ENCODE peak calls at places on chromosomes 5 and 9, in eight cellular contexts. One of them, this sample, is unnamed.

GRCh38 chr9:22446589-22446949 is at the start of gene DMRTA1:
- DNase-seq in uterus: peak
- DNase-seq in tibial nerve: peak
- DNase-seq in stomach: peak
- DNase-seq in transverse colon: peak
- DNase-seq in HepG2: no peak
- DNase-seq in IMR-90: peak
- DNase-seq in sigmoid colon: peak
- DNase-seq in this sample: peak

GRCh38 chr9:112348257-112348992 is 15.0 kb upstream of the PTBP3 start:
- DNase-seq in uterus: peak
- DNase-seq in tibial nerve: peak
- DNase-seq in stomach: peak
- DNase-seq in transverse colon: peak
- DNase-seq in HepG2: peak
- DNase-seq in IMR-90: peak
- DNase-seq in sigmoid colon: peak
- DNase-seq in this sample: peak

GRCh38 chr5:149404746-149405549 is 25.9 kb upstream of the IL17B start:
- DNase-seq in uterus: peak
- DNase-seq in tibial nerve: no peak
- DNase-seq in stomach: no peak
- DNase-seq in transverse colon: no peak
- DNase-seq in HepG2: peak
- DNase-seq in IMR-90: peak
- DNase-seq in sigmoid colon: peak
- DNase-seq in this sample: no peak

GRCh38 chr5:76547242-76547890 is 75.8 kb downstream of the F2RL2 start:
- DNase-seq in uterus: no peak
- DNase-seq in tibial nerve: no peak
- DNase-seq in stomach: no peak
- DNase-seq in transverse colon: no peak
- DNase-seq in HepG2: no peak
- DNase-seq in IMR-90: no peak
- DNase-seq in sigmoid colon: no peak
- DNase-seq in this sample: no peak

GRCh38 chr5:59542841-59543825 is 350.4 kb downstream of the PDE4D start:
- DNase-seq in uterus: peak
- DNase-seq in tibial nerve: no peak
- DNase-seq in stomach: peak
- DNase-seq in transverse colon: peak
- DNase-seq in HepG2: no peak
- DNase-seq in IMR-90: no peak
- DNase-seq in sigmoid colon: peak
- DNase-seq in this sample: no peak

GRCh38 chr5:82386576-82386975 is 108.4 kb upstream of the RPS23 start:
- DNase-seq in uterus: no peak
- DNase-seq in tibial nerve: no peak
- DNase-seq in stomach: no peak
- DNase-seq in transverse colon: no peak
- DNase-seq in HepG2: no peak
- DNase-seq in IMR-90: no peak
- DNase-seq in sigmoid colon: no peak
- DNase-seq in this sample: no peak

GRCh38 chr5:77133061-77133758 is 46.1 kb upstream of the ZBED3 start:
- DNase-seq in uterus: peak
- DNase-seq in tibial nerve: peak
- DNase-seq in stomach: peak
- DNase-seq in transverse colon: peak
- DNase-seq in HepG2: peak
- DNase-seq in IMR-90: peak
- DNase-seq in sigmoid colon: peak
- DNase-seq in this sample: peak

GRCh38 chr9:114638441-114638840 is 19.2 kb downstream of the TEX53 start:
- DNase-seq in uterus: no peak
- DNase-seq in tibial nerve: no peak
- DNase-seq in stomach: no peak
- DNase-seq in transverse colon: no peak
- DNase-seq in HepG2: no peak
- DNase-seq in IMR-90: no peak
- DNase-seq in sigmoid colon: no peak
- DNase-seq in this sample: no peak

GRCh38 chr5:40780199-40780598 is 18.0 kb downstream of the PRKAA1 start:
- DNase-seq in uterus: no peak
- DNase-seq in tibial nerve: no peak
- DNase-seq in stomach: no peak
- DNase-seq in transverse colon: no peak
- DNase-seq in HepG2: no peak
- DNase-seq in IMR-90: no peak
- DNase-seq in sigmoid colon: no peak
- DNase-seq in this sample: no peak

GRCh38 chr9:70120834-70121510 is 77.3 kb downstream of the MAMDC2 start:
- DNase-seq in uterus: peak
- DNase-seq in tibial nerve: peak
- DNase-seq in stomach: no peak
- DNase-seq in transverse colon: peak
- DNase-seq in HepG2: no peak
- DNase-seq in IMR-90: peak
- DNase-seq in sigmoid colon: peak
- DNase-seq in this sample: peak

GRCh38 chr9:70123695-70124094 is 80.0 kb downstream of the MAMDC2 start:
- DNase-seq in uterus: no peak
- DNase-seq in tibial nerve: no peak
- DNase-seq in stomach: no peak
- DNase-seq in transverse colon: no peak
- DNase-seq in HepG2: no peak
- DNase-seq in IMR-90: no peak
- DNase-seq in sigmoid colon: no peak
- DNase-seq in this sample: no peak

GRCh38 chr9:70121818-70122436 is 78.3 kb downstream of the MAMDC2 start:
- DNase-seq in uterus: no peak
- DNase-seq in tibial nerve: no peak
- DNase-seq in stomach: no peak
- DNase-seq in transverse colon: no peak
- DNase-seq in HepG2: no peak
- DNase-seq in IMR-90: peak
- DNase-seq in sigmoid colon: no peak
- DNase-seq in this sample: no peak

GRCh38 chr9:70117835-70118319 is 74.2 kb downstream of the MAMDC2 start:
- DNase-seq in uterus: no peak
- DNase-seq in tibial nerve: no peak
- DNase-seq in stomach: no peak
- DNase-seq in transverse colon: no peak
- DNase-seq in HepG2: peak
- DNase-seq in IMR-90: peak
- DNase-seq in sigmoid colon: no peak
- DNase-seq in this sample: no peak

GRCh38 chr9:70119786-70120185 is 76.1 kb downstream of the MAMDC2 start:
- DNase-seq in uterus: no peak
- DNase-seq in tibial nerve: no peak
- DNase-seq in stomach: no peak
- DNase-seq in transverse colon: no peak
- DNase-seq in HepG2: no peak
- DNase-seq in IMR-90: no peak
- DNase-seq in sigmoid colon: no peak
- DNase-seq in this sample: no peak
- TF ChIP-seq POLR2A in uterus: no peak
- TF ChIP-seq POLR2A in tibial nerve: no peak
- TF ChIP-seq POLR2A in stomach: no peak
- TF ChIP-seq POLR2A in transverse colon: no peak
- TF ChIP-seq POLR2A in HepG2: no peak
- TF ChIP-seq POLR2A in IMR-90: no peak
- TF ChIP-seq POLR2A in sigmoid colon: no peak
- TF ChIP-seq POLR2A in this sample: no peak

GRCh38 chr9:98255064-98255577 is 328 bp downstream of the TBC1D2 start:
- DNase-seq in uterus: no peak
- DNase-seq in tibial nerve: no peak
- DNase-seq in stomach: peak
- DNase-seq in transverse colon: peak
- DNase-seq in HepG2: no peak
- DNase-seq in IMR-90: peak
- DNase-seq in sigmoid colon: peak
- DNase-seq in this sample: peak

GRCh38 chr9:98254236-98255063 is 999 bp downstream of the TBC1D2 start:
- DNase-seq in uterus: no peak
- DNase-seq in tibial nerve: no peak
- DNase-seq in stomach: no peak
- DNase-seq in transverse colon: no peak
- DNase-seq in HepG2: no peak
- DNase-seq in IMR-90: no peak
- DNase-seq in sigmoid colon: no peak
- DNase-seq in this sample: no peak

GRCh38 chr9:98256632-98257218 is 1.3 kb upstream of the TBC1D2 start:
- DNase-seq in uterus: peak
- DNase-seq in tibial nerve: no peak
- DNase-seq in stomach: no peak
- DNase-seq in transverse colon: no peak
- DNase-seq in HepG2: no peak
- DNase-seq in IMR-90: no peak
- DNase-seq in sigmoid colon: no peak
- DNase-seq in this sample: no peak

GRCh38 chr9:98253563-98253962 is 1.9 kb downstream of the TBC1D2 start:
- DNase-seq in uterus: no peak
- DNase-seq in tibial nerve: no peak
- DNase-seq in stomach: no peak
- DNase-seq in transverse colon: no peak
- DNase-seq in HepG2: no peak
- DNase-seq in IMR-90: no peak
- DNase-seq in sigmoid colon: no peak
- DNase-seq in this sample: no peak

GRCh38 chr9:98255578-98256296 is at the start of gene TBC1D2:
- DNase-seq in uterus: peak
- DNase-seq in tibial nerve: peak
- DNase-seq in stomach: peak
- DNase-seq in transverse colon: peak
- DNase-seq in HepG2: peak
- DNase-seq in IMR-90: peak
- DNase-seq in sigmoid colon: peak
- DNase-seq in this sample: peak
- TF ChIP-seq POLR2A in uterus: peak
- TF ChIP-seq POLR2A in tibial nerve: peak
- TF ChIP-seq POLR2A in stomach: no peak
- TF ChIP-seq POLR2A in transverse colon: peak
- TF ChIP-seq POLR2A in HepG2: peak
- TF ChIP-seq POLR2A in IMR-90: no peak
- TF ChIP-seq POLR2A in sigmoid colon: peak
- TF ChIP-seq POLR2A in this sample: peak

GRCh38 chr9:97501972-97502221 is 431 bp downstream of the TMOD1 start:
- DNase-seq in uterus: no peak
- DNase-seq in tibial nerve: no peak
- DNase-seq in stomach: no peak
- DNase-seq in transverse colon: no peak
- DNase-seq in HepG2: no peak
- DNase-seq in IMR-90: no peak
- DNase-seq in sigmoid colon: no peak
- DNase-seq in this sample: peak
- TF ChIP-seq POLR2A in uterus: no peak
- TF ChIP-seq POLR2A in tibial nerve: no peak
- TF ChIP-seq POLR2A in stomach: no peak
- TF ChIP-seq POLR2A in transverse colon: no peak
- TF ChIP-seq POLR2A in HepG2: no peak
- TF ChIP-seq POLR2A in IMR-90: no peak
- TF ChIP-seq POLR2A in sigmoid colon: no peak
- TF ChIP-seq POLR2A in this sample: no peak

DNA sequence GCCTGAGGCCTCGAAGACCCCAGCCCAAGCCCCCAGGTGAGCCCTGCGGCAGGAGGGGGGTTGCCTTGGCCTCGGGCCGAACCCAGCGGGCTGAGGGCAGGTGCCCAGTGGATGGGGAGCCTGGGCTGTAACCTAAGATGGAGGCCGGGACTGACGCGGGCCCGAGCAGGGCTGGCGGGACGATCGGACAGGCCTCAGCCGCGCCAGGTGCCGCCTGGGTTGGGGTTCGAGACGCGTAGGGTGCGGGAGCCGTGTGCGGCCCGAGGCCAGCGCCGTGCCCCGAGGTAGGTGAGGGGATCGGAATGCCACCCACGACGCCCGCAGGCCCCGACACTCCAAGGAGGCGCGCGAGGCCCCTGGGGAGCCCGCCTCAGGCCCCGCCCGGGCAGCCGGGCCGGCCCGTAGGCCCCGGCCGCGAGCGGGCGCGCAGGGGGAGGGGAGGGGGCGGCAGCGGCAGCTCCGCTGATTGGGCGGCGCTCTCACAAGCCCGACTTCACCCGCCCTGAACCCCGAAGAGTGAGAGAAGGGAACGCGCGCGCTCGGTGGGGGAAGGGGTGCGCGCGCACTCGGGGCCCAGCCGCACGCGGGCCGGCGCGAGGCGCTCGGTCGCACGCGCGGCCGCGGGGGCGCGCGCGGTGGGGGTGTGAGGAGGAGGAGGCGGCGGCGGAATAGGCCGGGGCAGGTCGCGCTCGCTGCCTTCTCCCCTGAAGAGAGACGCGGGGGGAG is at the start of gene NSD1:
- DNase-seq in uterus: peak
- DNase-seq in tibial nerve: peak
- DNase-seq in stomach: peak
- DNase-seq in transverse colon: peak
- DNase-seq in HepG2: no peak
- DNase-seq in IMR-90: peak
- DNase-seq in sigmoid colon: peak
- DNase-seq in this sample: peak
- TF ChIP-seq POLR2A in uterus: peak
- TF ChIP-seq POLR2A in tibial nerve: peak
- TF ChIP-seq POLR2A in stomach: no peak
- TF ChIP-seq POLR2A in transverse colon: no peak
- TF ChIP-seq POLR2A in HepG2: no peak
- TF ChIP-seq POLR2A in IMR-90: no peak
- TF ChIP-seq POLR2A in sigmoid colon: no peak
- TF ChIP-seq POLR2A in this sample: peak

DNA sequence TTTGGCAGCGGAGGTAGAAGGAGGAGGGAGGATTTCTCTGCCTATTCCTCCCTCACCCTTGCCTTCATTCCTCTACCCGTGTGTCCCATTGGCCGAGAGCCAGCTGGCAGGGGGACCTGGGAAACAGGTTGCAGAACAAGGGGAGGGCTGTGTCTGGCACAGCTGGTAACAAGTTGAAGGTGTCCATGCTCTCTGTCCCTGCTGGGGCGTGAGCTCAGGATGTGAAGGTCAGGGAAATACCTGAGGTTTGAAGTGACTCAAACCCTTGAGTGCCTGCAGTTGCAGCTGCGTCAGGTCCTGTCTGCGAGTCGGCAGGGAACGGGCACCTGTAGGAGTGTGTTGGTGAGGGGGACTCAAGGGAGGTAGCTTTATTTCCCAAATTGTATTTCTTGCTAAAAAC is 16.2 kb downstream of the MIGA2 start:
- DNase-seq in uterus: no peak
- DNase-seq in tibial nerve: no peak
- DNase-seq in stomach: peak
- DNase-seq in transverse colon: peak
- DNase-seq in HepG2: no peak
- DNase-seq in IMR-90: no peak
- DNase-seq in sigmoid colon: no peak
- DNase-seq in this sample: no peak
- TF ChIP-seq POLR2A in uterus: no peak
- TF ChIP-seq POLR2A in tibial nerve: no peak
- TF ChIP-seq POLR2A in stomach: no peak
- TF ChIP-seq POLR2A in transverse colon: peak
- TF ChIP-seq POLR2A in HepG2: no peak
- TF ChIP-seq POLR2A in IMR-90: no peak
- TF ChIP-seq POLR2A in sigmoid colon: no peak
- TF ChIP-seq POLR2A in this sample: no peak

GRCh38 chr5:43075319-43076293 is 35.5 kb upstream of the ANXA2R start:
- DNase-seq in uterus: peak
- DNase-seq in tibial nerve: no peak
- DNase-seq in stomach: no peak
- DNase-seq in transverse colon: no peak
- DNase-seq in HepG2: no peak
- DNase-seq in IMR-90: no peak
- DNase-seq in sigmoid colon: no peak
- DNase-seq in this sample: no peak
- TF ChIP-seq POLR2A in uterus: no peak
- TF ChIP-seq POLR2A in tibial nerve: no peak
- TF ChIP-seq POLR2A in stomach: no peak
- TF ChIP-seq POLR2A in transverse colon: no peak
- TF ChIP-seq POLR2A in HepG2: no peak
- TF ChIP-seq POLR2A in IMR-90: no peak
- TF ChIP-seq POLR2A in sigmoid colon: no peak
- TF ChIP-seq POLR2A in this sample: no peak